ENCODE peak calls at places on chromosomes 12 and 14, in ten cellular contexts. Q is neural progenitor cell, U is body of pancreas, D is BJ, G is brain microvascular endothelial cell, R is GM12865, Z is RWPE1, Y is lower lobe of right lung, K is Calu3, I is MM.1S. L is an unnamed sample.

GRCh38 chr12:58087428-58088117 is 146.2 kb downstream of the ATP23 start:
- DNase-seq in Q (peak; percentile 3), U (no peak), D (no peak), G (no peak), R (no peak), Z (no peak), Y (no peak), K (no peak), I (no peak), L (no peak)

GRCh38 chr14:75646762-75647161 is 13.9 kb downstream of the ERG28 start:
- DNase-seq in Q (no peak), U (no peak), D (no peak), G (no peak), R (no peak), Z (no peak), Y (no peak), K (no peak), I (no peak), L (peak; percentile 44)

GRCh38 chr14:21711360-21711961 is 37.8 kb upstream of the OR4E1 start:
- DNase-seq in Q (peak; percentile 45), U (peak; percentile 20), D (no peak), G (peak; percentile 59), R (peak; percentile 53), Z (peak; percentile 47), Y (no peak), K (peak; percentile 17), I (peak; percentile 36), L (peak; percentile 56)

GRCh38 chr14:101948666-101949205 is 15.6 kb upstream of the DYNC1H1 start:
- DNase-seq in Q (peak; percentile 40), U (peak; percentile 38), D (no peak), G (no peak), R (no peak), Z (no peak), Y (no peak), K (no peak), I (no peak), L (no peak)

GRCh38 chr14:59630281-59630963 is 53.8 kb upstream of the CCDC175 start:
- DNase-seq in Q (peak; percentile 82), U (no peak), D (no peak), G (no peak), R (no peak), Z (peak; percentile 31), Y (peak; percentile 41), K (no peak), I (no peak), L (peak; percentile 17)

GRCh38 chr14:23119362-23120327 is 590 bp upstream of the CEBPE start:
- DNase-seq in Q (peak; percentile 38), U (no peak), D (no peak), G (no peak), R (peak; percentile 57), Z (no peak), Y (no peak), K (no peak), I (no peak), L (no peak)

GRCh38 chr14:101233016-101233355 is 328.3 kb upstream of the DIO3 start:
- DNase-seq in Q (no peak), U (no peak), D (no peak), G (no peak), R (no peak), Z (no peak), Y (no peak), K (no peak), I (no peak), L (no peak)

GRCh38 chr14:61730756-61731373 is 31.4 kb upstream of the SNAPC1 start:
- DNase-seq in Q (no peak), U (no peak), D (no peak), G (no peak), R (no peak), Z (no peak), Y (no peak), K (no peak), I (no peak), L (no peak)

GRCh38 chr12:9642606-9643270 is 26.8 kb upstream of the CLEC2D start:
- DNase-seq in Q (no peak), U (no peak), D (no peak), G (no peak), R (peak; percentile 37), Z (no peak), Y (no peak), K (no peak), I (no peak), L (no peak)

GRCh38 chr12:28742791-28743190 is 406.3 kb upstream of the FAR2 start:
- DNase-seq in Q (no peak), U (no peak), D (no peak), G (peak; percentile 57), R (no peak), Z (no peak), Y (no peak), K (no peak), I (no peak), L (peak; percentile 70)

DNA sequence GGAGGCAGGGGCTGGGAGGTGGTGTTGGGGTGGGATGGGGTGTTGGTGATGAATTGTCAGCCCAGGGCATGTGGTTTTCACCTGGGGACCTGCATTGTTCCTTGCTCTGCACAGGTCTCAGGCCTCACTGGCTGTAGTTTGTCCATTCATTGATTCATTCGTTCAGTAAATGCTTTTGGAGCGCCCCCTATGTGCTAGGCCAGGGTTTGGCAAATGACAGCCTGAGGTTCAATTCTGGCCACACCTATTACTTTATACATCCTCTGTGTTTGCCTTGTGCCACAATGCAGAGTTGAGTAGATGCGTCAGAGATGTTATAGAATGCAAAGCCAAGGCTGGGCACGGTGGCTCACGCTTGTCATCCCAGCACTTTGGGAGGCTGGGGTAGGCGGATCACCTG is 4.7 kb downstream of the ADCK1 start:
- DNase-seq in Q (peak; percentile 71), U (no peak), D (no peak), G (no peak), R (peak; percentile 57), Z (no peak), Y (no peak), K (peak; percentile 27), I (peak; percentile 41), L (no peak)
- TF ChIP-seq CTCF in Q (peak; percentile 72), U (no peak), D (no peak), G (peak; percentile 39), R (peak; percentile 52), Z (no peak), Y (peak; percentile 11), K (no peak), I (peak; percentile 53), L (peak; percentile 27)

DNA sequence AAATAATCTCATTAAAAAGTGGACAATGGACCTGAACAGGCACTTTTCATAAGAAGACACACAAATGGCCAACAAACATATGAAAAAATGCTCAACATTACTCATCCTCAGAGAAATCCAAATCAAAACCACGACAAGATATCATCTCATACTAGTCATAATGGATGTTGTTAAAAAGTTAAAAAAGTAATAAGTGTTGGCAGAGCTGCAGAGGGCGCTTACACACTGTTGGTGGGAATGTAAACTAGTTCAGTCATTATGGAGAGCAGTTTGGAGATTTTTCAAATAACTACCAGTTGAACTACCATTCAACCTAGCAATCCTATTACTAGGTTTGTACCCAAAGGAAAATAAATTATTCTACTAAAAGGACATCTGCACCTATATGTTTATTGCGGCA is 47.2 kb downstream of the FOXG1 start:
- DNase-seq in Q (no peak), U (no peak), D (no peak), G (no peak), R (no peak), Z (no peak), Y (no peak), K (no peak), I (no peak), L (peak; percentile 2)
- TF ChIP-seq CTCF in Q (no peak), U (no peak), D (no peak), G (no peak), R (no peak), Z (no peak), Y (no peak), K (no peak), I (no peak), L (no peak)

DNA sequence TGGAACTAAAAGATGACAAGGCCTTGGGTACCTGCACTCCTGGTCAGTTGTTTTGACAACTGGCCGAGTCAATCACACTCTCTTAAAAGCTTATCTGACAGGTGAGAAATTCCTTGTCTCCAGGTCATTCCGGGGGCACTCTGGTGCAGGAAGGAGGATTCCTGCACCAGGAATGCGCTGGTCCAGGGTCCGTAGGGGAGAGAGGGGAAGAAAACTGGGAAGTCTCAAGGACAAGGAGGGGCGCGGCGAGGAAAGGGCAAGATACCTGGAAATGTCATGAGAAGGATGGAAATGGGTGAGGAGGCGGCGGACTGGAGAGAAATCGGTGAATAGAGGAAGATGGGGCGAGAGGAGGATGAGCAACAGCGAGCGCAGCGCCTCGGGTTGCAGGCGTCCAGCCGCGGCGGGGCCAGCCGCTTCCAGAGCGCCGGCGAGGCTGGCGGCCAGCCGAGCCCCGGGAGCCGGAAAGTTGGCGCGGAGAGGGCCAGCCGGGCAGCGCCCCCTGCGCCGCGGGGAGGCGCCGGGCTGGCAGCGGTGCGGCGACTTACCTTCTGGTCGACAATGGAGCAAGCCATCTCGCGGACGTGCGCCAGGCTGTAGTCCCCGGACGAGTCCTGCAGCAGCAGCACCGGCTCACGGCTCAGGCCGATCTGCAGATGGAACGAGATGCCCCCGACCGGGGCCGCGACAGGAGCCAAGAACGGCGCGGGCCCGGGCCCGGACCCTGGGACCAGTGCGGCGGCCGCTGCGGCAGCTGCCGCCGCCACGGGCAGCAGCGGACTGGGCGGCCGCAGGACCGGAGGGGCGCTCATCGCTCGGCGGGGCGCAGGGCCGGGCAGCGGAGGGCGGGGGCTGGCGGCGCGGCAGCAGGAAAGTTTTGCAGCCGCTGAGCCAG is 699 bp downstream of the PRKD1 start:
- DNase-seq in Q (peak; percentile 69), U (peak; percentile 69), D (no peak), G (peak; percentile 3), R (no peak), Z (peak; percentile 38), Y (peak; percentile 66), K (peak; percentile 69), I (peak; percentile 40), L (peak; percentile 83)
- TF ChIP-seq CTCF in Q (peak; percentile 21), U (peak; percentile 13), D (peak; percentile 5), G (no peak), R (no peak), Z (peak; percentile 14), Y (peak; percentile 26), K (no peak), I (peak; percentile 5), L (peak; percentile 5)

GRCh38 chr14:105023144-105023543 is 2.3 kb upstream of the CDCA4 start:
- DNase-seq in Q (no peak), U (no peak), D (no peak), G (peak; percentile 57), R (no peak), Z (no peak), Y (no peak), K (no peak), I (no peak), L (no peak)

GRCh38 chr14:105021656-105022275 is 883 bp upstream of the CDCA4 start:
- DNase-seq in Q (peak; percentile 76), U (peak; percentile 46), D (no peak), G (no peak), R (peak; percentile 75), Z (no peak), Y (peak; percentile 63), K (peak; percentile 79), I (peak; percentile 16), L (no peak)

GRCh38 chr14:105022276-105022670 is 1.4 kb upstream of the CDCA4 start:
- DNase-seq in Q (no peak), U (no peak), D (no peak), G (no peak), R (no peak), Z (no peak), Y (no peak), K (no peak), I (no peak), L (no peak)

GRCh38 chr14:105019861-105020814 is 745 bp downstream of the CDCA4 start:
- DNase-seq in Q (peak; percentile 73), U (peak; percentile 31), D (no peak), G (peak; percentile 13), R (peak; percentile 75), Z (no peak), Y (peak; percentile 61), K (peak; percentile 46), I (peak; percentile 30), L (no peak)

GRCh38 chr14:105020815-105021655 is at the start of gene CDCA4:
- DNase-seq in Q (peak; percentile 99), U (peak; percentile 98), D (peak; percentile 49), G (peak; percentile 93), R (peak; percentile 98), Z (peak; percentile 97), Y (peak; percentile 97), K (peak; percentile 98), I (peak; percentile 92), L (peak; percentile 96)
- TF ChIP-seq CTCF in Q (no peak), U (no peak), D (no peak), G (no peak), R (no peak), Z (no peak), Y (no peak), K (no peak), I (no peak), L (no peak)